ENCODE peak calls at places on chromosomes 5 and 9, in ten cellular contexts. O is stomach; Z is stimulated activated CD4-positive, alpha-beta T cell treated with anti-CD3 and anti-CD28 coated beads, TNF-alpha, amount 100 ng/mL, for 48 hours; U is NCI-H2081; R is GM04504; V is cardiac muscle cell; F is BJ; Q is GM06990; I is chondrocyte; H is fibroblast of mammary gland. J is an unnamed sample.
A peak's percentile ranks its signal among the peaks of the same experiment; 100 is the strongest.

GRCh38 chr9:138070815-138071214 is 193.2 kb downstream of the CACNA1B start:
- DNase-seq in U (no peak), R (no peak), H (no peak), Q (no peak), O (peak; percentile 7), Z (no peak), I (no peak), F (no peak), V (no peak), J (no peak)

GRCh38 chr5:96124589-96124988 is 162.9 kb upstream of the ELL2 start:
- DNase-seq in R (no peak), Z (no peak), V (no peak), I (no peak), O (no peak), U (no peak), F (no peak), Q (no peak), H (peak; percentile 33), J (no peak)

GRCh38 chr5:139012170-139012569 is 137.0 kb upstream of the LRRTM2 start:
- DNase-seq in V (no peak), F (no peak), O (no peak), U (no peak), R (no peak), H (no peak), I (no peak), Z (no peak), Q (no peak), J (no peak)

GRCh38 chr5:93303291-93303691 is 277.7 kb downstream of the NR2F1-AS1 start:
- DNase-seq in Z (no peak), F (no peak), I (no peak), H (no peak), O (no peak), U (no peak), Q (no peak), R (no peak), V (peak; percentile 47), J (no peak)

GRCh38 chr5:127486471-127486870 is 31.0 kb upstream of the PRRC1 start:
- DNase-seq in Z (no peak), I (no peak), V (no peak), H (no peak), R (no peak), O (no peak), U (no peak), F (no peak), Q (no peak), J (no peak)

GRCh38 chr9:133730994-133731715 is 7.0 kb downstream of the SARDH start:
- DNase-seq in R (no peak), U (no peak), V (no peak), H (no peak), O (peak; percentile 23), Q (no peak), I (no peak), Z (no peak), F (no peak), J (no peak)

GRCh38 chr9:123225995-123226394 is 42.4 kb downstream of the STRBP start:
- DNase-seq in Q (no peak), O (no peak), V (no peak), F (no peak), I (no peak), Z (no peak), H (peak; percentile 57), U (no peak), R (no peak), J (no peak)

GRCh38 chr9:109115931-109116541 is 3.7 kb downstream of the TMEM245 start:
- DNase-seq in I (no peak), Q (no peak), Z (no peak), R (no peak), H (peak; percentile 50), U (no peak), O (peak; percentile 72), V (peak; percentile 76), F (no peak), J (no peak)

GRCh38 chr5:75214928-75215327 is 21.8 kb downstream of the ANKRD31 start:
- DNase-seq in O (no peak), R (no peak), U (no peak), V (no peak), I (no peak), F (no peak), H (no peak), Z (no peak), Q (no peak), J (no peak)

GRCh38 chr9:126614088-126614454 is 343 bp downstream of the LMX1B start:
- DNase-seq in H (no peak), I (peak; percentile 62), O (no peak), V (no peak), U (no peak), Z (no peak), F (no peak), R (no peak), Q (no peak), J (no peak)

GRCh38 chr5:143019157-143019556 is 249.0 kb downstream of the ARHGAP26 start:
- DNase-seq in I (no peak), R (no peak), O (no peak), H (no peak), F (no peak), Z (no peak), V (no peak), U (no peak), Q (peak; percentile 47), J (no peak)

GRCh38 chr9:573551-574410 is 267.7 kb upstream of the DMRT1 start:
- DNase-seq in R (no peak), I (no peak), Q (no peak), H (no peak), O (no peak), F (no peak), Z (no peak), V (peak; percentile 44), U (no peak), J (no peak)

GRCh38 chr9:89659473-89660256 is 54.9 kb downstream of the GADD45G start:
- DNase-seq in F (no peak), V (no peak), Q (no peak), R (no peak), O (no peak), H (no peak), U (no peak), Z (no peak), I (no peak), J (no peak)

GRCh38 chr5:76952795-76953536 is at the start of gene CRHBP:
- DNase-seq in Q (no peak), O (no peak), R (no peak), I (no peak), V (no peak), F (no peak), H (no peak), U (no peak), Z (no peak), J (no peak)

GRCh38 chr5:65961644-65962043 is 35.3 kb downstream of the ERBIN start:
- DNase-seq in H (peak; percentile 74), O (no peak), F (no peak), Q (no peak), I (no peak), U (no peak), R (peak; percentile 10), V (peak; percentile 39), Z (no peak), J (peak; percentile 30)

GRCh38 chr5:68459093-68459492 is 243.5 kb downstream of the PIK3R1 start:
- DNase-seq in I (no peak), R (no peak), Z (no peak), V (no peak), F (no peak), U (no peak), H (no peak), Q (no peak), O (no peak), J (no peak)

GRCh38 chr5:84080908-84081307 is 303.8 kb downstream of the EDIL3 start:
- DNase-seq in O (no peak), H (no peak), Z (no peak), R (no peak), U (peak; percentile 87), Q (no peak), I (no peak), F (no peak), V (no peak), J (no peak)

J was measured in stimulated activated naive CD8-positive, alpha-beta T cell treated with anti-CD3 and anti-CD28 coated beads, Interleukin-15, amount 100 ng/mL, for 72 hours.